ENCODE peak calls at places on chromosome X, in seven cellular contexts. V is WTC11, C is fibroblast of mammary gland, H is mesothelial cell of epicardium, W is uterus, T is NB4, L is GM12865. O is an unnamed sample.

GRCh38 chrX:102765217-102765616 is 44.7 kb downstream of the GPRASP3 start:
- DNase-seq in H (no peak), W (no peak), V (no peak), L (no peak), C (peak), T (no peak), O (peak)

GRCh38 chrX:133297284-133297683 is 79.1 kb upstream of the TFDP3 start:
- DNase-seq in H (no peak), V (no peak), W (no peak), C (peak), T (no peak), L (no peak), O (peak)

GRCh38 chrX:57121162-57121741 is at the start of gene SPIN2B:
- DNase-seq in C (peak), V (peak), H (peak), T (peak), L (peak), W (peak), O (peak)

GRCh38 chrX:130108647-130109428 is 1.5 kb downstream of the ELF4 start:
- DNase-seq in L (peak), T (peak), H (no peak), C (no peak), W (no peak), V (peak), O (peak)

GRCh38 chrX:683572-683971 is 53.0 kb downstream of the SHOX start:
- DNase-seq in W (no peak), L (no peak), V (peak), C (no peak), H (no peak), T (no peak), O (no peak)

GRCh38 chrX:32448320-32448719 is 763.0 kb downstream of the DMD start:
- DNase-seq in V (no peak), T (peak), H (no peak), L (peak), C (no peak), W (no peak), O (no peak)

GRCh38 chrX:13569479-13570244 is at the start of gene EGFL6:
- DNase-seq in T (no peak), W (no peak), C (no peak), H (no peak), L (no peak), V (peak), O (no peak)

GRCh38 chrX:53116101-53116500 is 22.2 kb downstream of the KANTR start:
- DNase-seq in L (no peak), C (peak), W (no peak), T (no peak), V (no peak), H (no peak), O (peak)

GRCh38 chrX:11465648-11466411 is 172.6 kb downstream of the AMELX start:
- DNase-seq in T (no peak), W (no peak), C (no peak), H (no peak), L (no peak), V (no peak), O (no peak)

GRCh38 chrX:38985375-38985774 is 184.1 kb downstream of the MID1IP1 start:
- DNase-seq in V (no peak), L (peak), C (peak), W (no peak), H (no peak), T (peak), O (no peak)

GRCh38 chrX:24210190-24210589 is 60.7 kb downstream of the ZFX start:
- DNase-seq in T (no peak), W (no peak), V (no peak), H (no peak), C (no peak), L (no peak), O (no peak)

GRCh38 chrX:97027384-97027922 is 143.7 kb downstream of the RPA4 start:
- DNase-seq in C (no peak), V (no peak), L (no peak), W (no peak), T (no peak), H (no peak), O (peak)

GRCh38 chrX:43552166-43552565 is 103.9 kb upstream of the MAOA start:
- DNase-seq in T (no peak), W (no peak), L (no peak), C (no peak), V (no peak), H (no peak), O (no peak)

GRCh38 chrX:136766785-136767103 is 14.0 kb downstream of the ARHGEF6 start:
- DNase-seq in L (no peak), T (no peak), C (no peak), H (no peak), V (no peak), W (peak), O (no peak)

GRCh38 chrX:1531106-1531890 is 5.7 kb downstream of the P2RY8 start:
- DNase-seq in T (no peak), W (no peak), H (no peak), C (no peak), V (no peak), L (no peak), O (no peak)

GRCh38 chrX:46263494-46263893 is 281.7 kb downstream of the ZNF674 start:
- DNase-seq in W (no peak), T (no peak), C (no peak), H (no peak), V (no peak), L (no peak), O (no peak)

GRCh38 chrX:131675596-131676194 is 131.8 kb downstream of the OR13H1 start:
- DNase-seq in C (peak), T (peak), W (no peak), H (no peak), V (no peak), L (peak), O (peak)

GRCh38 chrX:48834383-48834709 is 1.1 kb downstream of the PCSK1N start:
- DNase-seq in C (no peak), W (no peak), V (no peak), T (no peak), H (no peak), L (no peak), O (no peak)

GRCh38 chrX:122094611-122095010 is 1047.2 kb downstream of the GLUD2 start:
- DNase-seq in C (peak), L (peak), T (no peak), V (no peak), W (no peak), H (no peak), O (peak)

GRCh38 chrX:95640226-95640625 is 1044.4 kb upstream of the DIAPH2 start:
- DNase-seq in V (no peak), H (no peak), C (no peak), T (no peak), W (no peak), L (no peak), O (no peak)

GRCh38 chrX:134512566-134512965 is 52.6 kb downstream of the HPRT1 start:
- DNase-seq in C (peak), H (no peak), V (no peak), L (no peak), T (no peak), W (no peak), O (peak)

GRCh38 chrX:74450803-74451449 is 29.6 kb downstream of the SLC16A2 start:
- DNase-seq in L (no peak), C (peak), V (no peak), W (no peak), T (peak), H (no peak), O (peak)

GRCh38 chrX:1576201-1577101 is 15.0 kb upstream of the AKAP17A start:
- DNase-seq in T (no peak), H (no peak), W (no peak), C (no peak), L (no peak), V (no peak), O (no peak)

GRCh38 chrX:39693298-39693697 is 404.5 kb downstream of the BCOR start:
- DNase-seq in W (no peak), H (no peak), C (no peak), V (no peak), T (no peak), L (no peak), O (no peak)

GRCh38 chrX:66166671-66167070 is 2.6 kb downstream of the HEPH start:
- DNase-seq in T (no peak), C (no peak), W (no peak), L (no peak), H (no peak), V (no peak), O (no peak)

GRCh38 chrX:48532201-48532600 is 7.3 kb upstream of the TBC1D25 start:
- DNase-seq in V (no peak), T (no peak), H (no peak), W (no peak), L (no peak), C (peak), O (no peak)

GRCh38 chrX:150365953-150366911 is 3.1 kb downstream of the MAMLD1 start:
- DNase-seq in T (no peak), W (peak), V (peak), C (peak), L (no peak), H (no peak), O (peak)

GRCh38 chrX:150450519-150451177 is 87.5 kb downstream of the MAMLD1 start:
- DNase-seq in C (no peak), W (no peak), V (no peak), L (no peak), H (no peak), T (no peak), O (peak)

GRCh38 chrX:78168065-78168464 is 28.6 kb upstream of the TAF9B start:
- DNase-seq in C (peak), T (peak), V (no peak), L (no peak), H (no peak), W (no peak), O (no peak)

GRCh38 chrX:138294951-138295350 is 416.6 kb downstream of the FGF13 start:
- DNase-seq in C (no peak), H (no peak), W (no peak), L (no peak), V (no peak), T (no peak), O (no peak)

GRCh38 chrX:103081051-103081450 is 11.9 kb downstream of the NXF3 start:
- DNase-seq in L (no peak), H (no peak), T (no peak), C (no peak), W (no peak), V (no peak), O (no peak)

GRCh38 chrX:103830848-103831247 is 1.2 kb downstream of the RAB9B start:
- DNase-seq in L (no peak), H (no peak), V (no peak), C (no peak), W (no peak), T (no peak), O (no peak)

GRCh38 chrX:8273451-8273894 is 102.4 kb upstream of the VCX2 start:
- DNase-seq in L (no peak), H (no peak), W (no peak), T (no peak), V (no peak), C (no peak), O (peak)

GRCh38 chrX:8274166-8274565 is 103.1 kb upstream of the VCX2 start:
- DNase-seq in H (no peak), T (no peak), W (no peak), C (no peak), L (no peak), V (no peak), O (no peak)

DNA sequence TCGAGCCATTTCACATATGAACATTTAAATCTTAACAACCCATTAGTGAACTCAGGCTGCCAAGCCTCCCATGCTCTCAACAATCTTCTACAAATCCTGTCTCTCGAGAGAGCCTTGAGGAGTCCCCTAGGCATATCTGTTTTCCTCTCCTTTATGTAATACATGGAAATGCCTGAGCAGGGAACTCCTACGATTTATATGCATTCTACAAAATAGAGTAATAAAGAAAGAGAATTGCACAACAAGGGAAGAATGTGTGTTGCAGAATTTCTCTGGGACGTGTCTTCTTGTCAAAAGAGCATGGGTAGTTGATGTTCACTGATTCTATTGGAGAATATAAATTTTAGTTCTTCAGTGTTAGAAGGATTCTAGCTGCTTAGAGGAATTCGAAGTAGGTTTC is 101.8 kb upstream of the VCX2 start:
- DNase-seq in T (no peak), H (no peak), V (no peak), C (no peak), L (no peak), W (no peak), O (no peak)
- TF ChIP-seq CTCF in T (no peak), H (no peak), V (no peak), C (no peak), L (no peak), W (no peak), O (no peak)

GRCh38 chrX:54248309-54248708 is 65.3 kb upstream of the FAM120C start:
- DNase-seq in V (no peak), L (peak), H (no peak), T (peak), W (no peak), C (peak), O (peak)
- TF ChIP-seq CTCF in V (no peak), L (no peak), H (no peak), T (peak), W (peak), C (peak), O (peak)

DNA sequence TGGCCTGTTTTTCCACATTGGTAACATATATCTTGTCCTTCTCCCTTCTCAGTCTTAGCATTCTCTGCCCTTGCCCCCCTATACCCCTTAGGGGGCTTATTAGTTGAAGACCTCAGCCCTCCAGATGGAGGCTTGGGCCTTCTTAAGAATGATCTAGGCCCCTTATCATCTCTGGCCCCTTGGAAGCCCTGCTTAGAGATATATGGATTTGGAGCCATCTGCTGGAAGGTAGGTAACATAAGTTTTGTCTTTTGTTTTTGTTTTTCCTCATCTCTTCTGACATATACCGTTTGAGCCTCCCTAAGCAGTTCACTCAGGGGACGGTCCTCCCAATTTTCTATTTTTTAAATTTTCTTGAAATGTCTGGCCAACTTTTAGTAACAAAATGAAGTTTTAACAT is 48.3 kb upstream of the NAP1L2 start:
- DNase-seq in W (no peak), T (peak), L (peak), H (no peak), C (peak), V (no peak), O (no peak)
- TF ChIP-seq CTCF in W (no peak), T (no peak), L (no peak), H (no peak), C (peak), V (no peak), O (no peak)

GRCh38 chrX:41005445-41005992 is 79.7 kb upstream of the USP9X start:
- DNase-seq in V (no peak), H (no peak), W (no peak), C (no peak), T (peak), L (no peak), O (no peak)

GRCh38 chrX:41002021-41002420 is 83.2 kb upstream of the USP9X start:
- DNase-seq in C (no peak), V (no peak), H (no peak), T (no peak), W (no peak), L (no peak), O (no peak)

GRCh38 chrX:40998123-40998522 is 87.1 kb upstream of the USP9X start:
- DNase-seq in T (no peak), H (no peak), L (no peak), V (no peak), C (no peak), W (no peak), O (no peak)

GRCh38 chrX:41003501-41004286 is 81.6 kb upstream of the USP9X start:
- DNase-seq in H (no peak), T (no peak), V (no peak), C (no peak), L (no peak), W (no peak), O (no peak)

GRCh38 chrX:41001327-41001726 is 83.9 kb upstream of the USP9X start:
- DNase-seq in V (no peak), W (no peak), H (no peak), C (no peak), T (no peak), L (no peak), O (no peak)
- TF ChIP-seq CTCF in V (no peak), W (no peak), H (no peak), C (no peak), T (no peak), L (no peak), O (no peak)

GRCh38 chrX:30573125-30573524 is 4.4 kb downstream of the TASL start:
- DNase-seq in V (no peak), H (no peak), C (no peak), L (no peak), W (no peak), T (no peak), O (no peak)

GRCh38 chrX:30572678-30573077 is 4.9 kb downstream of the TASL start:
- DNase-seq in W (no peak), C (no peak), L (no peak), T (no peak), H (no peak), V (no peak), O (no peak)

GRCh38 chrX:30572004-30572403 is 5.6 kb downstream of the TASL start:
- DNase-seq in W (no peak), V (no peak), C (no peak), L (no peak), H (no peak), T (no peak), O (no peak)

DNA sequence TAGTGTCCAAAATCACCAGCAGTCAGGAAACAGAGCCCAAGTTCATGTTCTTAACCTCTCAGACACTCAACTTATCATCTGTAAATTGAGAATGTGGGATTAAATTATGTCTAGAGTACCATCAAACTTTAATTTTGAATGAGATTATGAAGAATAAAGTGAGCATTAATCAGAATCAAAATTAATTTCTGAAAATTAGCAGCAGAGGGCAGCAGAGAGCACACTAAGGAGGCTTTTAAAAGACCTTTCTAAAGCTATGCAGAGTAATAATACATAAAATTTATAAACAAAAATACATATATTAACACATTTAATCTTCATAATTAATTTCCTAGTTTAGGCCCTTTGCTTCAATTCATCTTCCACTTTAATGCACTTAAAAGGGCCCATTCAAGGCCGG is 7.1 kb downstream of the TASL start:
- DNase-seq in W (no peak), V (no peak), L (peak), T (peak), C (peak), H (no peak), O (peak)
- TF ChIP-seq CTCF in W (peak), V (no peak), L (peak), T (peak), C (peak), H (peak), O (peak)

GRCh38 chrX:120857240-120857639 is 18.4 kb downstream of the CT47B1 start:
- DNase-seq in H (no peak), L (peak), C (peak), V (peak), T (no peak), W (no peak), O (no peak)
- TF ChIP-seq CTCF in H (no peak), L (no peak), C (peak), V (no peak), T (no peak), W (no peak), O (peak)

GRCh38 chrX:72301781-72302180 is 3.9 kb downstream of the CITED1 start:
- DNase-seq in C (no peak), H (no peak), W (no peak), L (no peak), V (no peak), T (no peak), O (no peak)

GRCh38 chrX:72297953-72298730 is 7.6 kb downstream of the CITED1 start:
- DNase-seq in T (peak), W (no peak), V (peak), L (peak), C (peak), H (no peak), O (no peak)

GRCh38 chrX:72295745-72296144 is 10.0 kb downstream of the CITED1 start:
- DNase-seq in C (no peak), H (no peak), L (no peak), T (no peak), V (no peak), W (no peak), O (no peak)

GRCh38 chrX:72296991-72297390 is 8.7 kb downstream of the CITED1 start:
- DNase-seq in L (no peak), T (no peak), W (no peak), H (no peak), V (no peak), C (peak), O (no peak)

GRCh38 chrX:72299891-72300630 is 5.7 kb downstream of the CITED1 start:
- DNase-seq in V (no peak), H (no peak), W (no peak), C (no peak), T (no peak), L (no peak), O (no peak)
- TF ChIP-seq CTCF in V (no peak), H (no peak), W (no peak), C (peak), T (no peak), L (no peak), O (no peak)

GRCh38 chrX:26778320-26778888 is 562.4 kb downstream of the MAGEB5 start:
- DNase-seq in C (peak), L (no peak), V (no peak), H (no peak), T (peak), W (no peak), O (peak)
- TF ChIP-seq CTCF in C (peak), L (no peak), V (no peak), H (peak), T (peak), W (no peak), O (no peak)

DNA sequence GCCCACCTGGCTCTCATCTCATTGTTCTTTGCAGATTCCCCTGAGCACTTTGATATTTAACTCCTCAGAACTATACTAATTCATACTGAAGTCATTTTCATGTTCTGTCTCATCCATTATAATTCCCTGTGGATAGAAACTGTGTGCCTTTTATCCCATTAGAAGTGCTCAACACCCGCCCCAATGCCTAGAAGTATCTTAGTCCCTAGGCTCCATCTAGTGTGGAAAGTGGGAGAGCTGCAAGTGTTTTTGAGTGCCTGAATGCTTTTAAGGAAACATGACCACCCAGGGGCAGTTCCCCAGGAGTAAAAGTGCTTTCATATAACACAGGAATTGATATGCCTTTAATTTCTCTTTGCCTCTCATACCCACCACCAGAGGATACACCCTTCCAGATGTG is 117.0 kb downstream of the CHRDL1 start:
- DNase-seq in H (no peak), T (no peak), V (no peak), C (no peak), L (no peak), W (no peak), O (no peak)
- TF ChIP-seq CTCF in H (no peak), T (no peak), V (no peak), C (no peak), L (no peak), W (no peak), O (peak)